ENCODE peak calls at places on chromosomes 11 and 22, in nine cellular contexts. One of them, this sample, is unnamed.

GRCh38 chr11:128548655-128549255 is 38.6 kb downstream of the ETS1 start:
- DNase-seq in vagina: peak
- DNase-seq in transverse colon: peak
- DNase-seq in ovary: peak
- DNase-seq in stomach: peak
- DNase-seq in body of pancreas: peak
- DNase-seq in tibial nerve: peak
- DNase-seq in NB4: peak
- DNase-seq in HCT116: no peak
- DNase-seq in this sample: no peak

GRCh38 chr22:50102946-50103345 is 13.1 kb downstream of the MOV10L1 start:
- DNase-seq in vagina: no peak
- DNase-seq in transverse colon: no peak
- DNase-seq in ovary: no peak
- DNase-seq in stomach: no peak
- DNase-seq in body of pancreas: peak
- DNase-seq in tibial nerve: no peak
- DNase-seq in NB4: peak
- DNase-seq in HCT116: peak
- DNase-seq in this sample: peak

GRCh38 chr11:43803766-43804165 is 76.9 kb upstream of the ALKBH3 start:
- DNase-seq in vagina: no peak
- DNase-seq in transverse colon: no peak
- DNase-seq in ovary: no peak
- DNase-seq in stomach: no peak
- DNase-seq in body of pancreas: no peak
- DNase-seq in tibial nerve: no peak
- DNase-seq in NB4: no peak
- DNase-seq in HCT116: no peak
- DNase-seq in this sample: no peak

GRCh38 chr22:46502776-46503175 is 34.6 kb downstream of the CELSR1 start:
- DNase-seq in vagina: no peak
- DNase-seq in transverse colon: no peak
- DNase-seq in ovary: no peak
- DNase-seq in stomach: no peak
- DNase-seq in body of pancreas: no peak
- DNase-seq in tibial nerve: no peak
- DNase-seq in NB4: no peak
- DNase-seq in HCT116: no peak
- DNase-seq in this sample: no peak

GRCh38 chr11:50074161-50074560 is 41.5 kb downstream of the OR4C45 start:
- DNase-seq in vagina: peak
- DNase-seq in transverse colon: no peak
- DNase-seq in ovary: no peak
- DNase-seq in stomach: no peak
- DNase-seq in body of pancreas: no peak
- DNase-seq in tibial nerve: no peak
- DNase-seq in NB4: no peak
- DNase-seq in HCT116: no peak
- DNase-seq in this sample: no peak

GRCh38 chr11:110524227-110524626 is 94.5 kb downstream of the FDX1 start:
- DNase-seq in vagina: no peak
- DNase-seq in transverse colon: no peak
- DNase-seq in ovary: no peak
- DNase-seq in stomach: no peak
- DNase-seq in body of pancreas: no peak
- DNase-seq in tibial nerve: no peak
- DNase-seq in NB4: no peak
- DNase-seq in HCT116: no peak
- DNase-seq in this sample: no peak

GRCh38 chr11:61021661-61022212 is 50.3 kb downstream of the CD6 start:
- DNase-seq in vagina: no peak
- DNase-seq in transverse colon: peak
- DNase-seq in ovary: no peak
- DNase-seq in stomach: peak
- DNase-seq in body of pancreas: peak
- DNase-seq in tibial nerve: no peak
- DNase-seq in NB4: no peak
- DNase-seq in HCT116: no peak
- DNase-seq in this sample: no peak

GRCh38 chr11:13963949-13964770 is 1.6 kb downstream of the SPON1 start:
- DNase-seq in vagina: peak
- DNase-seq in transverse colon: peak
- DNase-seq in ovary: peak
- DNase-seq in stomach: no peak
- DNase-seq in body of pancreas: no peak
- DNase-seq in tibial nerve: no peak
- DNase-seq in NB4: no peak
- DNase-seq in HCT116: no peak
- DNase-seq in this sample: peak

GRCh38 chr11:126115820-126116319 is 53.2 kb upstream of the CDON start:
- DNase-seq in vagina: no peak
- DNase-seq in transverse colon: peak
- DNase-seq in ovary: peak
- DNase-seq in stomach: peak
- DNase-seq in body of pancreas: peak
- DNase-seq in tibial nerve: peak
- DNase-seq in NB4: no peak
- DNase-seq in HCT116: peak
- DNase-seq in this sample: no peak

GRCh38 chr11:18731949-18732821 is 6.2 kb upstream of the IGSF22 start:
- DNase-seq in vagina: no peak
- DNase-seq in transverse colon: peak
- DNase-seq in ovary: peak
- DNase-seq in stomach: peak
- DNase-seq in body of pancreas: peak
- DNase-seq in tibial nerve: peak
- DNase-seq in NB4: peak
- DNase-seq in HCT116: peak
- DNase-seq in this sample: peak

GRCh38 chr11:93131709-93132108 is 66.1 kb downstream of the SLC36A4 start:
- DNase-seq in vagina: no peak
- DNase-seq in transverse colon: no peak
- DNase-seq in ovary: no peak
- DNase-seq in stomach: no peak
- DNase-seq in body of pancreas: no peak
- DNase-seq in tibial nerve: no peak
- DNase-seq in NB4: peak
- DNase-seq in HCT116: no peak
- DNase-seq in this sample: no peak

GRCh38 chr22:46052801-46053562 is 76.0 kb upstream of the WNT7B start:
- DNase-seq in vagina: no peak
- DNase-seq in transverse colon: peak
- DNase-seq in ovary: peak
- DNase-seq in stomach: peak
- DNase-seq in body of pancreas: peak
- DNase-seq in tibial nerve: no peak
- DNase-seq in NB4: no peak
- DNase-seq in HCT116: no peak
- DNase-seq in this sample: no peak

GRCh38 chr22:19143967-19144400 is 467 bp downstream of the ESS2 start:
- DNase-seq in vagina: no peak
- DNase-seq in transverse colon: no peak
- DNase-seq in ovary: peak
- DNase-seq in stomach: no peak
- DNase-seq in body of pancreas: no peak
- DNase-seq in tibial nerve: no peak
- DNase-seq in NB4: no peak
- DNase-seq in HCT116: no peak
- DNase-seq in this sample: peak

GRCh38 chr11:17578296-17578695 is 31.2 kb downstream of the OTOG start:
- DNase-seq in vagina: no peak
- DNase-seq in transverse colon: no peak
- DNase-seq in ovary: no peak
- DNase-seq in stomach: peak
- DNase-seq in body of pancreas: no peak
- DNase-seq in tibial nerve: no peak
- DNase-seq in NB4: no peak
- DNase-seq in HCT116: no peak
- DNase-seq in this sample: no peak

GRCh38 chr22:46457502-46458488 is 79.6 kb downstream of the CELSR1 start:
- DNase-seq in vagina: no peak
- DNase-seq in transverse colon: no peak
- DNase-seq in ovary: no peak
- DNase-seq in stomach: no peak
- DNase-seq in body of pancreas: no peak
- DNase-seq in tibial nerve: no peak
- DNase-seq in NB4: no peak
- DNase-seq in HCT116: no peak
- DNase-seq in this sample: no peak

DNA sequence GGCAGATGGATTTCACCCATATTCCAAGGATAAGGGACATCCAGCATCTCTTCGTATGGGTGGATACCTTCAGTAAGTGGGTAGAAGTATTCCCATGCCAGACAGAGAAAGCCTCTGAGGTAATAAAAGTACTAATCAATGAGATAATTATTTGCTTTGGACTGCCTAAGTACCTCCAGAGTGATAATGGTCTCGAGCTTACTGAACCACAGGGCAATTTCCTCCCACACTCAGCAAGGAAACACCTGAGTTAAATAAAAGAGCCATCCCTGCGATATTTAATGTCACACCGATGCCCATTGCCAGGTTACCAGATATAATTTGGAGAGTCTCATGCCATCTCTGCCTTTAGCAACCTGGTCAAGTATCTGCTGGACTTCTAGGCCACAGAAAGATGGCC is 70.6 kb upstream of the MPEG1 start:
- DNase-seq in vagina: no peak
- DNase-seq in transverse colon: no peak
- DNase-seq in ovary: no peak
- DNase-seq in stomach: no peak
- DNase-seq in body of pancreas: no peak
- DNase-seq in tibial nerve: no peak
- DNase-seq in NB4: no peak
- DNase-seq in HCT116: no peak
- DNase-seq in this sample: no peak
- TF ChIP-seq POLR2A in vagina: no peak
- TF ChIP-seq POLR2A in transverse colon: no peak
- TF ChIP-seq POLR2A in ovary: no peak
- TF ChIP-seq POLR2A in stomach: no peak
- TF ChIP-seq POLR2A in body of pancreas: no peak
- TF ChIP-seq POLR2A in tibial nerve: no peak
- TF ChIP-seq POLR2A in NB4: no peak
- TF ChIP-seq POLR2A in HCT116: no peak
- TF ChIP-seq POLR2A in this sample: no peak

GRCh38 chr22:38681784-38682335 is at the start of gene TOMM22:
- DNase-seq in vagina: no peak
- DNase-seq in transverse colon: peak
- DNase-seq in ovary: peak
- DNase-seq in stomach: peak
- DNase-seq in body of pancreas: peak
- DNase-seq in tibial nerve: peak
- DNase-seq in NB4: peak
- DNase-seq in HCT116: peak
- DNase-seq in this sample: peak
- TF ChIP-seq POLR2A in vagina: no peak
- TF ChIP-seq POLR2A in transverse colon: peak
- TF ChIP-seq POLR2A in ovary: no peak
- TF ChIP-seq POLR2A in stomach: no peak
- TF ChIP-seq POLR2A in body of pancreas: peak
- TF ChIP-seq POLR2A in tibial nerve: no peak
- TF ChIP-seq POLR2A in NB4: peak
- TF ChIP-seq POLR2A in HCT116: peak
- TF ChIP-seq POLR2A in this sample: peak

GRCh38 chr22:23683545-23683944 is 7.3 kb upstream of the RGL4 start:
- DNase-seq in vagina: no peak
- DNase-seq in transverse colon: no peak
- DNase-seq in ovary: no peak
- DNase-seq in stomach: peak
- DNase-seq in body of pancreas: no peak
- DNase-seq in tibial nerve: no peak
- DNase-seq in NB4: no peak
- DNase-seq in HCT116: no peak
- DNase-seq in this sample: no peak
- TF ChIP-seq POLR2A in vagina: no peak
- TF ChIP-seq POLR2A in transverse colon: no peak
- TF ChIP-seq POLR2A in ovary: no peak
- TF ChIP-seq POLR2A in stomach: no peak
- TF ChIP-seq POLR2A in body of pancreas: no peak
- TF ChIP-seq POLR2A in tibial nerve: no peak
- TF ChIP-seq POLR2A in NB4: no peak
- TF ChIP-seq POLR2A in HCT116: no peak
- TF ChIP-seq POLR2A in this sample: no peak

GRCh38 chr11:12377824-12378593 is 638 bp downstream of the PARVA start:
- DNase-seq in vagina: no peak
- DNase-seq in transverse colon: peak
- DNase-seq in ovary: peak
- DNase-seq in stomach: peak
- DNase-seq in body of pancreas: peak
- DNase-seq in tibial nerve: peak
- DNase-seq in NB4: no peak
- DNase-seq in HCT116: peak
- DNase-seq in this sample: no peak
- TF ChIP-seq POLR2A in vagina: no peak
- TF ChIP-seq POLR2A in transverse colon: peak
- TF ChIP-seq POLR2A in ovary: no peak
- TF ChIP-seq POLR2A in stomach: no peak
- TF ChIP-seq POLR2A in body of pancreas: no peak
- TF ChIP-seq POLR2A in tibial nerve: peak
- TF ChIP-seq POLR2A in NB4: no peak
- TF ChIP-seq POLR2A in HCT116: peak
- TF ChIP-seq POLR2A in this sample: no peak

GRCh38 chr11:65427691-65428577 is 5.3 kb downstream of the NEAT1 start:
- DNase-seq in vagina: peak
- DNase-seq in transverse colon: peak
- DNase-seq in ovary: peak
- DNase-seq in stomach: peak
- DNase-seq in body of pancreas: peak
- DNase-seq in tibial nerve: peak
- DNase-seq in NB4: peak
- DNase-seq in HCT116: peak
- DNase-seq in this sample: peak
- TF ChIP-seq POLR2A in vagina: no peak
- TF ChIP-seq POLR2A in transverse colon: peak
- TF ChIP-seq POLR2A in ovary: peak
- TF ChIP-seq POLR2A in stomach: peak
- TF ChIP-seq POLR2A in body of pancreas: no peak
- TF ChIP-seq POLR2A in tibial nerve: peak
- TF ChIP-seq POLR2A in NB4: peak
- TF ChIP-seq POLR2A in HCT116: peak
- TF ChIP-seq POLR2A in this sample: peak

DNA sequence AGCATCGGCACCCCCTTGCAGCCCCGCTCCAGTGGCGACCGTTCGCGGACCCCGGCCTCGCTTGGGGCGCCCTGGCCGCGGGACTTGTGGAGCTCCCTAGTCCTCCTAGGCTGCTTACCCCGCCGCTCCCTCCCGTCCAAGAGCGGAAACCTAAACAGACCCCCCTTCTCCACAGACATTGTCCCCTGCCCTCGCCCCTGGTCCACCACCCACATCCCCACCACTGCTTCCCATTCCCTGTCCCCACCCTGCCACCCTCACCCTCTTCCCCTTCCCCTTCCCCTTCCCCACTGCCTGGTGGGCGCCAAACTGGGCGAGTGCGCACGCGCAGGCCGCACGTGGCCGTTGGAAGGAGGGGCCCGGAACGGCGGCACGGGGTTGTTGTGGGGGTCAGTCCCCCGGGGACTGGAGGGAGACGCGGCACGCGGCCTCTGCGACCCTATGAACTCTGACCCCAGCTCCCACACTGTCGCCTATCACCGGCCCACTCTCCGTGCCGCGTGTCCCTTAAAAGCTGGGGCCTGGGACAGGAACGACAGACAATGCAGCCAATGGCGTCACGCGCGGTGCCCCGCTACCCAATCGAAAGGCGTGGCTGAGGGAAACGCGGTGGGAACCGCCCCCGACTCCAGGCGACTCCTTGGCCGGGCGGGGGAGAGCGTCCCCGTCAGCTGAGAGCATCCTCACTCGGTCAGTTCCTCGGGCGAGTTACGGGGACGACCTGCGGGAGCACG is at the start of gene SNX32:
- DNase-seq in vagina: peak
- DNase-seq in transverse colon: peak
- DNase-seq in ovary: peak
- DNase-seq in stomach: peak
- DNase-seq in body of pancreas: peak
- DNase-seq in tibial nerve: peak
- DNase-seq in NB4: peak
- DNase-seq in HCT116: no peak
- DNase-seq in this sample: peak
- TF ChIP-seq POLR2A in vagina: no peak
- TF ChIP-seq POLR2A in transverse colon: no peak
- TF ChIP-seq POLR2A in ovary: no peak
- TF ChIP-seq POLR2A in stomach: no peak
- TF ChIP-seq POLR2A in body of pancreas: no peak
- TF ChIP-seq POLR2A in tibial nerve: no peak
- TF ChIP-seq POLR2A in NB4: no peak
- TF ChIP-seq POLR2A in HCT116: no peak
- TF ChIP-seq POLR2A in this sample: no peak